ENCODE peak calls at places on chromosomes 6 and 20, in eight cellular contexts. I, W, B, G, F, O, L and K are unnamed samples.

GRCh38 chr6:126199482-126199881 is 140.4 kb upstream of the CENPW start:
- DNase-seq in I (no peak), W (no peak), B (no peak), G (no peak), F (no peak), O (no peak), L (no peak), K (no peak)

GRCh38 chr6:27867051-27867940 is 44.9 kb downstream of the OR2B2 start:
- DNase-seq in I (no peak), W (peak), B (peak), G (peak), F (peak), O (peak), L (peak), K (no peak)

GRCh38 chr6:35327349-35328027 is 14.9 kb upstream of the PPARD start:
- DNase-seq in I (peak), W (peak), B (peak), G (peak), F (peak), O (peak), L (peak), K (no peak)

GRCh38 chr6:34369385-34369784 is 23.1 kb downstream of the NUDT3 start:
- DNase-seq in I (no peak), W (no peak), B (no peak), G (no peak), F (no peak), O (no peak), L (no peak), K (no peak)

GRCh38 chr6:106104941-106105340 is 18.8 kb downstream of the PRDM1 start:
- DNase-seq in I (no peak), W (no peak), B (no peak), G (no peak), F (no peak), O (no peak), L (no peak), K (no peak)

GRCh38 chr6:30612687-30613248 is 4.3 kb downstream of the PPP1R10 start:
- DNase-seq in I (no peak), W (peak), B (peak), G (peak), F (no peak), O (peak), L (no peak), K (peak)

GRCh38 chr6:28810655-28811053 is 113.1 kb downstream of the TRIM27 start:
- DNase-seq in I (no peak), W (peak), B (no peak), G (no peak), F (no peak), O (no peak), L (no peak), K (no peak)

GRCh38 chr20:63163596-63164560 is 52.1 kb downstream of the YTHDF1 start:
- DNase-seq in I (no peak), W (peak), B (no peak), G (no peak), F (no peak), O (no peak), L (peak), K (no peak)

GRCh38 chr6:87093651-87094050 is 1.3 kb downstream of the CGA start:
- DNase-seq in I (no peak), W (no peak), B (peak), G (peak), F (no peak), O (peak), L (no peak), K (peak)

GRCh38 chr20:57883761-57884160 is 173.9 kb upstream of the PMEPA1 start:
- DNase-seq in I (no peak), W (no peak), B (no peak), G (no peak), F (no peak), O (no peak), L (no peak), K (no peak)

GRCh38 chr20:39823239-39823638 is 861.1 kb downstream of the DHX35 start:
- DNase-seq in I (no peak), W (no peak), B (peak), G (peak), F (no peak), O (peak), L (no peak), K (peak)

GRCh38 chr20:5991623-5992441 is 41.4 kb downstream of the MCM8 start:
- DNase-seq in I (no peak), W (no peak), B (peak), G (no peak), F (no peak), O (peak), L (no peak), K (no peak)

GRCh38 chr6:56513631-56514030 is 129.1 kb downstream of the DST start:
- DNase-seq in I (no peak), W (no peak), B (no peak), G (no peak), F (no peak), O (no peak), L (no peak), K (no peak)

GRCh38 chr6:32369678-32370077 is 2.0 kb downstream of the TSBP1 start:
- DNase-seq in I (peak), W (no peak), B (peak), G (peak), F (no peak), O (peak), L (no peak), K (peak)

GRCh38 chr6:1678966-1679690 is 69.4 kb downstream of the FOXC1 start:
- DNase-seq in I (no peak), W (no peak), B (no peak), G (no peak), F (no peak), O (no peak), L (no peak), K (no peak)

GRCh38 chr20:51650685-51651134 is 108.2 kb upstream of the NFATC2 start:
- DNase-seq in I (peak), W (no peak), B (peak), G (peak), F (no peak), O (peak), L (no peak), K (peak)

GRCh38 chr6:120826253-120826652 is 508.0 kb downstream of the TBC1D32 start:
- DNase-seq in I (peak), W (peak), B (peak), G (no peak), F (peak), O (peak), L (no peak), K (no peak)
- TF ChIP-seq CTCF in I (peak), W (peak), B (peak), G (no peak), F (peak), O (peak), L (peak), K (peak)

GRCh38 chr20:23141450-23142161 is 55.5 kb upstream of the CD93 start:
- DNase-seq in I (no peak), W (no peak), B (peak), G (no peak), F (no peak), O (no peak), L (no peak), K (peak)

GRCh38 chr20:23143098-23143497 is 57.0 kb upstream of the CD93 start:
- DNase-seq in I (peak), W (no peak), B (peak), G (peak), F (peak), O (peak), L (no peak), K (peak)

GRCh38 chr20:23143986-23144695 is 58.0 kb upstream of the CD93 start:
- DNase-seq in I (no peak), W (no peak), B (no peak), G (no peak), F (no peak), O (no peak), L (no peak), K (no peak)

GRCh38 chr20:23141016-23141415 is 54.9 kb upstream of the CD93 start:
- DNase-seq in I (no peak), W (no peak), B (no peak), G (no peak), F (no peak), O (peak), L (no peak), K (no peak)

GRCh38 chr20:23142162-23143050 is 56.3 kb upstream of the CD93 start:
- DNase-seq in I (no peak), W (no peak), B (no peak), G (no peak), F (no peak), O (no peak), L (no peak), K (no peak)
- H3K4me3 ChIP-seq in I (no peak), W (no peak), B (no peak), G (no peak), F (no peak), O (no peak), L (no peak), K (no peak)

GRCh38 chr6:70566751-70567382 is at the start of gene SDHAF4:
- DNase-seq in I (peak), W (peak), B (peak), G (peak), F (peak), O (peak), L (peak), K (peak)
- TF ChIP-seq CTCF in I (no peak), W (no peak), B (no peak), G (no peak), F (no peak), O (no peak), L (no peak), K (no peak)

DNA sequence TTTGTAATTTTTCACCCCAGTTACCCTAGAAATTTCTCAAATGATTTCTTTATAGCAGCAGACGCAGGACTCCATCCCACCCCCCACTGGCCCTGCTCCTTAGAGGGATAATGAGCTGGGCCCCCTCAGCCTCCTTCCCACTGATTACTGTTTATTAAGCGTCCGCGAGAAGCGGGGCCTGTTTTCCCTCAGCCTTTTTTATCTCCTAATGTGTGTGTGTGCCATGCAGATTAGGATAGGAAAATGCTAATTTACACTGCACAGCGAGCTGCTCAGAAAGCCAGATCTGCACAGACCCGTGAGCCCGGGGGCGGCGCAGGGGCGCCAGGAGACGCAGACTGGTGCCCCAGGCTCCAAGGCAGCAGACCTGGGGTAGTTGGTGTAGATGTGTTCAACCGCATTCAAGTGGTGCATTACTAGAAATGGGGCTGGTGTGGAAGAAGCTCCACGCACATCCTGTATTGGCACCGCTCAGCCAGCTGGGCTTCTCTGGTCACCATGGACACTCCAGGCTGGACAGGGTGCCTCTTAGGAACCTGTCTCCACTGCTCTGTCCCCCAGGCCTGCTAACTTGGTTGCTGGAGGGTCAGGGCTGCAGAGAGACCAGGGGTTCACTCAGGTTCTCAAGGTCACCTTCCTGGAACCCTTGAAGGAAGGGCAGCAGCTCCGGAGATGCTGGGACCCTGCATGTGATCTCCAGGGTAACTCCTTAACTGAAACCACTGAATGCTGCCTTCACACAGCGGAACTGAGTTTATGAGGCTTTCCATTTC is 256.2 kb downstream of the ERMARD start:
- DNase-seq in I (no peak), W (peak), B (no peak), G (no peak), F (peak), O (no peak), L (no peak), K (no peak)
- H3K4me3 ChIP-seq in I (no peak), W (peak), B (no peak), G (no peak), F (no peak), O (no peak), L (no peak), K (no peak)